ENCODE peak calls at places on chromosomes 1 and 21, in eight cellular contexts. C is Peyer's patch, F is adrenal gland, N is breast epithelium, O is tibial nerve, Y is uterus, X is heart left ventricle, Q is ovary. R is an unnamed sample. For H3K4me1 and H3K9me3, the result is how much of the 10 kb centered on the place peaks cover.

GRCh38 chr21:37128069-37128468 is 55.0 kb downstream of the TTC3 start:
- DNase-seq in Y (no peak), Q (no peak), N (no peak), O (no peak), C (no peak), X (no peak), F (no peak), R (no peak)

GRCh38 chr1:91604632-91605031 is 104.0 kb downstream of the CDC7 start:
- DNase-seq in F (no peak), O (no peak), X (no peak), C (no peak), Y (no peak), Q (no peak), N (no peak), R (no peak)

GRCh38 chr21:37198989-37199924 is 67.9 kb downstream of the VPS26C start:
- DNase-seq in X (no peak), O (no peak), Y (no peak), N (no peak), F (no peak), C (no peak), Q (no peak), R (no peak)

GRCh38 chr1:26360807-26361604 is 7.1 kb upstream of the CRYBG2 start:
- DNase-seq in N (no peak), X (no peak), C (no peak), O (no peak), F (no peak), Q (no peak), Y (no peak), R (no peak)

GRCh38 chr1:231964241-231964640 is 337.7 kb downstream of the DISC1 start:
- DNase-seq in N (no peak), X (no peak), Q (no peak), C (no peak), O (no peak), Y (no peak), F (no peak), R (no peak)

GRCh38 chr1:91582431-91582921 is 81.8 kb downstream of the CDC7 start:
- DNase-seq in F (no peak), N (no peak), O (peak), X (no peak), C (no peak), Y (peak), Q (no peak), R (peak)

GRCh38 chr21:26130249-26130896 is 40.2 kb downstream of the APP start:
- DNase-seq in Y (no peak), C (no peak), F (no peak), O (no peak), N (no peak), X (no peak), Q (no peak), R (no peak)

GRCh38 chr1:70509996-70510876 is 99.2 kb downstream of the CTH start:
- DNase-seq in Q (no peak), C (no peak), N (no peak), F (no peak), O (peak), X (no peak), Y (no peak), R (no peak)

GRCh38 chr21:45818904-45819285 is 162.7 kb upstream of the COL6A1 start:
- DNase-seq in N (peak), C (no peak), Y (no peak), F (no peak), Q (no peak), O (no peak), X (no peak), R (no peak)

GRCh38 chr1:21294266-21295058 is 4.2 kb upstream of the ECE1 start:
- DNase-seq in F (peak), Q (no peak), N (no peak), Y (no peak), C (no peak), X (no peak), O (no peak), R (no peak)

GRCh38 chr1:202107321-202107761 is 15.4 kb upstream of the GPR37L1 start:
- DNase-seq in C (peak), Q (no peak), Y (no peak), X (peak), N (peak), F (peak), O (no peak), R (peak)

GRCh38 chr1:161817155-161817730 is 51.1 kb downstream of the ATF6 start:
- DNase-seq in X (no peak), Y (no peak), O (no peak), N (no peak), Q (no peak), C (no peak), F (no peak), R (no peak)

GRCh38 chr1:12542138-12542465 is 75.9 kb downstream of the DHRS3 start:
- DNase-seq in O (no peak), C (no peak), X (no peak), F (no peak), Q (peak), Y (peak), N (no peak), R (no peak)

GRCh38 chr1:110561631-110562030 is 42.7 kb upstream of the KCNA10 start:
- DNase-seq in Q (no peak), O (no peak), N (no peak), X (no peak), F (no peak), Y (no peak), C (no peak), R (no peak)

GRCh38 chr1:119742193-119742592 is 26.5 kb downstream of the HMGCS2 start:
- DNase-seq in C (peak), Y (no peak), Q (no peak), X (peak), F (no peak), N (no peak), O (no peak), R (no peak)

GRCh38 chr1:47624531-47624930 is 186.7 kb downstream of the FOXD2 start:
- DNase-seq in Y (no peak), X (peak), Q (no peak), F (no peak), C (peak), O (no peak), N (no peak), R (no peak)

GRCh38 chr21:39660596-39660995 is 47.9 kb downstream of the B3GALT5 start:
- DNase-seq in O (peak), X (peak), Q (no peak), Y (peak), F (peak), C (no peak), N (no peak), R (no peak)

GRCh38 chr1:5099018-5099417 is 444.6 kb downstream of the AJAP1 start:
- DNase-seq in X (no peak), Y (no peak), Q (no peak), N (no peak), C (no peak), O (no peak), F (no peak), R (no peak)

GRCh38 chr1:41788427-41788826 is 130.3 kb downstream of the HIVEP3 start:
- DNase-seq in Q (no peak), F (no peak), X (no peak), O (no peak), C (no peak), Y (no peak), N (no peak), R (no peak)

GRCh38 chr1:56415720-56416119 is 163.6 kb downstream of the PLPP3 start:
- DNase-seq in N (no peak), C (no peak), O (no peak), F (no peak), Y (no peak), Q (no peak), X (no peak), R (no peak)

GRCh38 chr21:43203523-43204080 is 34.8 kb downstream of the CRYAA start:
- DNase-seq in O (peak), Y (no peak), X (peak), N (peak), F (no peak), Q (no peak), C (no peak), R (peak)

DNA sequence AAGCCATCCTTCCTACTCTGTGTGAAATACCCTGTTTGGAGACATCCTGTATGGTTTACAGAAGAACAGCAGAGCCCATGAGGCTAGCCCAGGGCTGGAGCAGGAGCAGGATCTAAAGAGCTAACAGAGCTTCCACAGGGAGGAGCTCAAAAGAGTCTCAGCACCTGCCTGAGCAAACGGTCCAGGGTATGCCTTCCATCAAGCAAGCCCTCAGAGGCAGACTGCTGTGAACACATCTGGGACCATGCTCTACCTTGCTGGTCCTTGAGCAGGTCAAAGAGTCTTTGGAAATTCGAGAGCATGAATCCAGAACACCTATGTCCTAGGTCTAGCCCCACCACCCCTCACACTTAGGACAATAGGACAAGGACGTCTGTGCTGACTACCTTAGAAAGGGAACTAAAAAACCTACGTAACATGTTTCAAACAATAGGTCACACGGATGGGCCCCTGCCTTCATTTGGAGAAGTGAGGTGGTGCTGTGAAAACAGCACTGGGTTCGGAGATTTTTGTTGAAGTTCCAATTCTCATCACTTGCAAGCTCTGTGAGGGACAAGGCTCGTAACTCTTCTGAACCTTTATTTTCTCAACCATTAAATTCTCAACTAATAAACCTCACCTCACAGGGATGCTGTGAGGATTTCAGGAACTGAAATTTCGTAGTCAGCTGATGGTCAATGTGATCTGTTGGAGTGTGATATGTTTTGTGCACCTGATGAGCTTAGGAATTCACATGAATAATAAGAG is 377.3 kb downstream of the RRAGC start:
- DNase-seq in F (no peak), N (no peak), C (no peak), O (no peak), Q (no peak), Y (no peak), X (no peak), R (no peak)
- H3K4me1 ChIP-seq in F (under half), N (under half), C (under half), O (under half), Q (under half), Y (under half), X (under half), R (under half)

DNA sequence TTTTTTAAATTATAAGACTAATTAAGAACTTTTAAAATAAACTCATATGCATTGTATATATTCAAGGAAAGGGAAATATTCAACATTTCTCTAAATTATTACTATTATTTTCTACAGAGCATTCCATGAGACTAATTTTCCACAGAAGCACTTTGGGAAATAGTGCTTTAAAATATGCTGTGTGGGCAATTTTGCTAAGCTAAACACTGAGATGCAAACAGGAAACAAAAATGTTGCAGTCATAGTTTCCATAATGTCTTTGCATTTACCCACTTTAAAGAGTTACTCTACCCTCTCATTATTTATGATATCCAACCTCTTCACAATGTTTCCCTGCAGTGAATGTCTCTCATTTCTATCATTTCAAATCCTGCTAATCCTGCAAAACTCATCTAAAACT is 269.6 kb upstream of the BEND5 start:
- DNase-seq in N (no peak), X (no peak), C (no peak), Y (no peak), F (no peak), Q (no peak), O (no peak), R (no peak)
- H3K9me3 ChIP-seq in N (under half), X (under half), C (under half), Y (under half), F (under half), Q (under half), O (under half), R (under half)

GRCh38 chr1:163069142-163069541 is at the start of gene RGS4:
- DNase-seq in N (no peak), Q (peak), X (peak), F (peak), O (peak), Y (peak), C (no peak), R (no peak)
- TF ChIP-seq POLR2A in N (no peak), Q (no peak), X (peak), F (peak), O (no peak), Y (peak), C (no peak), R (no peak)

GRCh38 chr1:206705187-206705586 is 20.5 kb downstream of the MAPKAPK2 start:
- DNase-seq in X (no peak), O (no peak), Y (no peak), Q (no peak), N (no peak), F (peak), C (no peak), R (peak)
- H3K4me1 ChIP-seq in X (half or more), O (under half), Y (under half), Q (under half), N (under half), F (under half), C (half or more), R (half or more)

DNA sequence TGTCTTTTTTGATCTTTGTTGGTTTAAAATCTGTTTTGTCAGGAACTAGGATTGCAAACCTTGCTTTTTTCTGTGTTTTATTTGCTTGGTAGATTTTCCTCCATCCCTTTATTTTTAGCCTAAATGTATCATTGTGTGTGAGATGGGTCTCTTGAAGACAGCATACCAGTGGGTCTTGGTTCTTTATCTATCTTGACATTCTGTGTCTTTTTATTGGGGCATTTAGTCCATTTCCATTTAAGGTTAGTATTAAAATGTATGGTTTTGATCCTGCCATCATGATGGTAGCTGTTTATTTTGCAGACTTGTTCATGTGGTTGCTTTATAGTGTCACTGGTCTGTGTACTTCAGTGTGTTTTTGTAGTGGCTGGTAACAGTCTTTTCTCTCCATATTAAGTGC is 14.1 kb downstream of the ZNF678 start:
- DNase-seq in Q (no peak), C (no peak), F (no peak), Y (no peak), O (no peak), N (no peak), X (no peak), R (no peak)
- H3K9me3 ChIP-seq in Q (under half), C (under half), F (under half), Y (under half), O (under half), N (under half), X (under half), R (under half)

GRCh38 chr1:84478876-84479868 is at the start of gene RPF1:
- DNase-seq in O (peak), X (peak), Y (peak), N (peak), C (peak), Q (peak), F (peak), R (peak)
- TF ChIP-seq POLR2A in O (peak), X (peak), Y (peak), N (peak), C (peak), Q (peak), F (peak), R (peak)

DNA sequence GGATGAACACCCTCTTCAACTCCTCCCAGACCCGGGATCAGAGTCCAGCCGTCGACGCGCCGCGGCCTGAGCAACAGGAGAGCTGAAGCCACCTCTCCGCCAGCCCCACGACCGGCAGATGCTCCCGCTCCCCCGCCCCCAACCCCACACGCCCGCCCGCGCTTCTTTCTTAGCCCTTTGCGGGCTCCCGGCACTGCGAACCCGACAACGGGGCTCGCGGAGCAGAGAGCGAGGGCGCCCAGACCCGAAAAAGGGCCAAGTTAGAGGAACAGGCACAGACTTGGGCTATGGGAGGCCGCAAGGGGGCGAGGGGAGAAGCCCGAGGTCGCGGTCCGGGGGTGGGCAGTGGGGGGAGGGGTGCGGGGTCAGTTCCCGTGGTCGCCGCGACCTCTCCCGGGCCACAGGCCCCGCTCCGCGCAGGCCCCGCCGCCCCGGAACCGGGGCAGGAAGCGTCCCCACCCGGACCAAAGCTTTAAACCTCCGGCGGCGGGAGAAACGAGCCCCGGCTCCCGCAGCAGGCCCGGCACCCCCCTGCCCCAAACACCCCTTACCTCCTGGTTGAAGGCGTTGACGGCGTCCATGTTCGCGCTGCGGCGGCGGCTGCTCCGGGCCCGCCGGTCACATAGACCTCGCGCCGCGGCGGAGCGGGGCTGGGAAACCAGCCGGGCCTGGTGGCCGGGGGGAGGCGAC is 661 bp downstream of the SCAF4 start:
- DNase-seq in O (no peak), Y (peak), X (peak), N (peak), C (peak), Q (peak), F (peak), R (peak)
- H3K4me1 ChIP-seq in O (under half), Y (under half), X (under half), N (under half), C (under half), Q (under half), F (under half), R (under half)

GRCh38 chr1:46396429-46397398 is 2.6 kb downstream of the FAAH start:
- DNase-seq in X (no peak), F (no peak), Y (no peak), C (no peak), N (no peak), Q (no peak), O (no peak), R (no peak)

GRCh38 chr1:46394872-46395465 is 852 bp downstream of the FAAH start:
- DNase-seq in Q (peak), N (no peak), X (no peak), Y (peak), C (no peak), F (no peak), O (peak), R (peak)

GRCh38 chr1:46393510-46393909 is 607 bp upstream of the FAAH start:
- DNase-seq in N (no peak), F (no peak), C (no peak), Y (no peak), O (no peak), X (no peak), Q (no peak), R (no peak)

GRCh38 chr1:46399307-46399706 is 5.2 kb downstream of the FAAH start:
- DNase-seq in X (no peak), Q (no peak), N (no peak), Y (no peak), F (no peak), O (no peak), C (no peak), R (no peak)

GRCh38 chr1:46394108-46394871 is at the start of gene FAAH:
- DNase-seq in C (peak), X (peak), F (peak), Y (peak), Q (peak), N (no peak), O (peak), R (peak)
- H3K9me3 ChIP-seq in C (under half), X (under half), F (under half), Y (under half), Q (under half), N (under half), O (under half), R (under half)

R was measured in gastrocnemius medialis.